ENCODE peak calls at places on chromosomes 7 and 10, in four cellular contexts. L is astrocyte of the cerebellum, V is GM10248, P is aorta. K is an unnamed sample.

GRCh38 chr10:85646312-85646711 is 720.3 kb downstream of the GRID1 start:
- DNase-seq in L (peak; percentile 44), V (no peak), P (no peak), K (no peak)

GRCh38 chr10:35347899-35348608 is 11.7 kb downstream of the CCNY start:
- DNase-seq in L (no peak), V (no peak), P (no peak), K (no peak)

GRCh38 chr7:41035788-41036187 is 667.1 kb downstream of the INHBA start:
- DNase-seq in L (no peak), V (no peak), P (no peak), K (no peak)

GRCh38 chr7:17275749-17276671 is 22.4 kb upstream of the AHR start:
- DNase-seq in L (peak; percentile 92), V (no peak), P (no peak), K (peak; percentile 32)

GRCh38 chr10:87523731-87524130 is 19.0 kb downstream of the MINPP1 start:
- DNase-seq in L (no peak), V (no peak), P (no peak), K (no peak)

GRCh38 chr7:83413425-83413824 is 235.5 kb downstream of the SEMA3E start:
- DNase-seq in L (no peak), V (no peak), P (no peak), K (no peak)

GRCh38 chr7:10703059-10703458 is 270.6 kb upstream of the PHF14 start:
- DNase-seq in L (no peak), V (no peak), P (no peak), K (no peak)

GRCh38 chr10:91198781-91199180 is 21.7 kb upstream of the PCGF5 start:
- DNase-seq in L (no peak), V (peak; percentile 47), P (no peak), K (peak; percentile 10)

GRCh38 chr10:57867226-57867625 is 400.5 kb downstream of the IPMK start:
- DNase-seq in L (peak; percentile 24), V (no peak), P (no peak), K (no peak)

GRCh38 chr10:122049076-122049475 is 60.1 kb downstream of the TACC2 start:
- DNase-seq in L (no peak), V (no peak), P (no peak), K (no peak)

GRCh38 chr10:46198516-46198915 is 88.3 kb upstream of the ANTXRL start:
- DNase-seq in L (no peak), V (no peak), P (no peak), K (no peak)

GRCh38 chr7:149291036-149291835 is 29.2 kb downstream of the ZNF783 start:
- DNase-seq in L (no peak), V (no peak), P (peak; percentile 55), K (no peak)

GRCh38 chr7:128112781-128113221 is 81.6 kb upstream of the LRRC4 start:
- DNase-seq in L (no peak), V (no peak), P (no peak), K (no peak)

GRCh38 chr10:49652416-49653385 is 26.8 kb upstream of the C10orf53 start:
- DNase-seq in L (no peak), V (no peak), P (no peak), K (no peak)

GRCh38 chr7:47580175-47580701 is 1.7 kb downstream of the TNS3 start:
- DNase-seq in L (no peak), V (no peak), P (no peak), K (no peak)

GRCh38 chr7:4025211-4025610 is 656.9 kb upstream of the FOXK1 start:
- DNase-seq in L (no peak), V (no peak), P (no peak), K (no peak)

GRCh38 chr10:98404571-98405396 is 10.2 kb downstream of the PYROXD2 start:
- DNase-seq in L (no peak), V (peak; percentile 68), P (peak; percentile 47), K (no peak)

GRCh38 chr7:36346260-36346831 is 43.3 kb upstream of the ANLN start:
- DNase-seq in L (no peak), V (no peak), P (no peak), K (no peak)

GRCh38 chr7:93538061-93538460 is 36.5 kb downstream of the CALCR start:
- DNase-seq in L (no peak), V (no peak), P (no peak), K (no peak)

GRCh38 chr10:97025613-97026242 is 160.0 kb downstream of the SLIT1 start:
- DNase-seq in L (no peak), V (peak; percentile 70), P (peak; percentile 73), K (peak; percentile 50)

GRCh38 chr10:99841746-99842145 is 59.3 kb downstream of the ABCC2 start:
- DNase-seq in L (no peak), V (no peak), P (no peak), K (no peak)

GRCh38 chr10:105952153-105952552 is 1212.4 kb downstream of the SORCS1 start:
- DNase-seq in L (no peak), V (peak; percentile 21), P (no peak), K (peak; percentile 22)

GRCh38 chr7:19248681-19249080 is 103.5 kb upstream of the FERD3L start:
- DNase-seq in L (no peak), V (no peak), P (no peak), K (no peak)

GRCh38 chr7:120033114-120033513 is 239.9 kb upstream of the KCND2 start:
- DNase-seq in L (no peak), V (no peak), P (no peak), K (no peak)

GRCh38 chr10:110572862-110573261 is 5.4 kb downstream of the SMC3 start:
- DNase-seq in L (no peak), V (no peak), P (no peak), K (no peak)

GRCh38 chr7:132059141-132059540 is 502.7 kb upstream of the PODXL start:
- DNase-seq in L (no peak), V (no peak), P (no peak), K (no peak)

GRCh38 chr10:23067939-23068775 is 27.2 kb upstream of the MSRB2 start:
- DNase-seq in L (peak; percentile 47), V (peak; percentile 71), P (peak; percentile 91), K (peak; percentile 64)

GRCh38 chr7:30594055-30594539 is 581 bp upstream of the GARS1 start:
- DNase-seq in L (no peak), V (peak; percentile 56), P (peak; percentile 67), K (peak; percentile 9)

GRCh38 chr10:6347391-6347951 is 144.7 kb downstream of the PFKFB3 start:
- DNase-seq in L (no peak), V (no peak), P (no peak), K (no peak)

GRCh38 chr10:1476106-1476803 is 261.1 kb downstream of the ADARB2 start:
- DNase-seq in L (no peak), V (no peak), P (no peak), K (no peak)

GRCh38 chr7:36309716-36310115 is 79.9 kb upstream of the ANLN start:
- DNase-seq in L (no peak), V (no peak), P (no peak), K (no peak)

GRCh38 chr7:119733480-119733879 is 539.5 kb upstream of the KCND2 start:
- DNase-seq in L (no peak), V (no peak), P (no peak), K (no peak)

GRCh38 chr10:103576862-103577261 is 83.4 kb downstream of the NEURL1 start:
- DNase-seq in L (no peak), V (no peak), P (no peak), K (no peak)

GRCh38 chr10:124696446-124697392 is 47.5 kb downstream of the FAM53B start:
- DNase-seq in L (no peak), V (peak; percentile 83), P (peak; percentile 34), K (no peak)

K was measured in prostate gland.